ENCODE peak calls at places on chromosomes 1 and 21, in four cellular contexts. U is activated naive CD8-positive, alpha-beta T cell treated with anti-CD3 and anti-CD28 coated beads, Interleukin-2, amount 50 U/mL, for 24 hours; J is NAMALWA; O is NCI-H187 treated with DMSO at 0.1 percent for 48 hours. C is an unnamed sample.

GRCh38 chr1:35646043-35646442 is 4.7 kb upstream of the PSMB2 start:
- DNase-seq in U (no peak), J (no peak), O (no peak), C (peak)

GRCh38 chr1:192700834-192701271 is 64.9 kb downstream of the RGS13 start:
- DNase-seq in U (no peak), J (no peak), O (no peak), C (peak)

GRCh38 chr1:45458894-45459293 is 32.1 kb downstream of the TESK2 start:
- DNase-seq in U (no peak), J (no peak), O (no peak), C (no peak)

GRCh38 chr21:45415188-45415942 is 10.4 kb downstream of the COL18A1 start:
- DNase-seq in U (no peak), J (no peak), O (no peak), C (no peak)

GRCh38 chr1:89953929-89954328 is 41.0 kb upstream of the ZNF326 start:
- DNase-seq in U (no peak), J (no peak), O (no peak), C (no peak)

GRCh38 chr21:37208056-37208705 is 59.0 kb downstream of the VPS26C start:
- DNase-seq in U (peak), J (no peak), O (no peak), C (no peak)

GRCh38 chr1:11012260-11013159 is at the start of gene TARDBP:
- DNase-seq in U (peak), J (peak), O (peak), C (peak)

GRCh38 chr1:207282496-207283380 is 38.7 kb upstream of the CD55 start:
- DNase-seq in U (no peak), J (no peak), O (no peak), C (no peak)

GRCh38 chr1:34013958-34014737 is 150.3 kb downstream of the HMGB4 start:
- DNase-seq in U (peak), J (peak), O (no peak), C (peak)

GRCh38 chr1:19325368-19325957 is 13.3 kb downstream of the SLC66A1 start:
- DNase-seq in U (no peak), J (no peak), O (no peak), C (no peak)

GRCh38 chr1:228081578-228082259 is 789 bp upstream of the ARF1 start:
- DNase-seq in U (peak), J (peak), O (no peak), C (no peak)

GRCh38 chr1:47030170-47030805 is 6.8 kb downstream of the CYP4X1 start:
- DNase-seq in U (no peak), J (no peak), O (no peak), C (no peak)

GRCh38 chr21:33406493-33406892 is 3.3 kb downstream of the IFNGR2 start:
- DNase-seq in U (no peak), J (no peak), O (no peak), C (no peak)

GRCh38 chr1:55720243-55720642 is 505.1 kb upstream of the USP24 start:
- DNase-seq in U (no peak), J (no peak), O (no peak), C (no peak)

GRCh38 chr1:240091201-240091600 is 482 bp upstream of the FMN2 start:
- DNase-seq in U (no peak), J (no peak), O (no peak), C (no peak)

GRCh38 chr1:200373811-200374231 is 36.0 kb downstream of the ZNF281 start:
- DNase-seq in U (no peak), J (no peak), O (no peak), C (no peak)

C was measured in HTR-8/SVneo.